ENCODE peak calls at places on chromosomes 6 and 20, in nine cellular contexts. M is omental fat pad, F is BJ, L is Peyer's patch, C is foreskin fibroblast, A is cardiac muscle cell, I is fibroblast of pulmonary artery, U is type B pancreatic cell, X is H9. D is an unnamed sample.

GRCh38 chr6:111586554-111586953 is 19.1 kb downstream of the TRAF3IP2 start:
- DNase-seq in L (no peak), I (no peak), A (no peak), C (no peak), M (no peak), X (no peak), F (no peak), U (no peak), D (no peak)

GRCh38 chr6:30886897-30887255 is 2.6 kb downstream of the DDR1 start:
- DNase-seq in C (no peak), F (no peak), X (no peak), I (no peak), M (no peak), A (no peak), U (no peak), L (peak), D (no peak)

GRCh38 chr6:122426597-122426996 is 27.1 kb downstream of the HSF2 start:
- DNase-seq in L (no peak), M (no peak), A (no peak), X (no peak), I (no peak), U (no peak), F (no peak), C (no peak), D (no peak)

GRCh38 chr6:152272486-152272885 is 364.7 kb downstream of the SYNE1 start:
- DNase-seq in I (no peak), F (no peak), X (no peak), L (no peak), A (no peak), C (no peak), U (no peak), M (no peak), D (no peak)

GRCh38 chr6:126228001-126228791 is 111.7 kb upstream of the CENPW start:
- DNase-seq in M (no peak), U (no peak), A (peak), X (no peak), C (peak), F (no peak), L (no peak), I (no peak), D (no peak)

GRCh38 chr6:87907521-87907920 is 140.1 kb upstream of the SPACA1 start:
- DNase-seq in I (peak), M (no peak), U (no peak), C (no peak), A (no peak), L (no peak), X (no peak), F (peak), D (no peak)

GRCh38 chr6:42831237-42831636 is 48.2 kb upstream of the RPL7L1 start:
- DNase-seq in I (no peak), L (no peak), F (no peak), X (no peak), U (no peak), C (no peak), M (no peak), A (no peak), D (no peak)

GRCh38 chr20:60256811-60257210 is 298.6 kb downstream of the CDH26 start:
- DNase-seq in C (no peak), X (no peak), A (no peak), U (no peak), I (no peak), F (no peak), L (no peak), M (no peak), D (no peak)

GRCh38 chr20:31870703-31871601 is 518 bp downstream of the TTLL9 start:
- DNase-seq in X (no peak), C (no peak), I (no peak), F (no peak), L (peak), U (no peak), A (no peak), M (no peak), D (no peak)

GRCh38 chr6:152503541-152503940 is 133.6 kb downstream of the SYNE1 start:
- DNase-seq in U (no peak), C (no peak), I (no peak), X (no peak), M (no peak), L (no peak), F (no peak), A (no peak), D (no peak)

GRCh38 chr6:152669894-152670293 is 27.8 kb upstream of the MYCT1 start:
- DNase-seq in A (peak), U (no peak), X (no peak), M (no peak), F (no peak), I (peak), C (peak), L (no peak), D (peak)

GRCh38 chr6:13044390-13044789 is 283.9 kb downstream of the TBC1D7 start:
- DNase-seq in I (peak), X (peak), A (no peak), M (no peak), C (no peak), U (no peak), L (no peak), F (no peak), D (no peak)

GRCh38 chr6:138691595-138692057 is 81.9 kb upstream of the CCDC28A start:
- DNase-seq in C (peak), A (peak), M (no peak), U (no peak), I (peak), L (no peak), F (no peak), X (peak), D (peak)

GRCh38 chr6:7640607-7641577 is 50.9 kb downstream of the SNRNP48 start:
- DNase-seq in A (no peak), X (no peak), C (no peak), I (peak), U (no peak), M (no peak), L (no peak), F (peak), D (no peak)

GRCh38 chr6:97186416-97186999 is 96.5 kb downstream of the MMS22L start:
- DNase-seq in M (peak), F (no peak), I (peak), U (no peak), X (peak), A (peak), C (peak), L (peak), D (peak)
- TF ChIP-seq CTCF in M (no peak), F (peak), I (peak), U (peak), X (peak), A (peak), C (peak), L (peak), D (peak)

DNA sequence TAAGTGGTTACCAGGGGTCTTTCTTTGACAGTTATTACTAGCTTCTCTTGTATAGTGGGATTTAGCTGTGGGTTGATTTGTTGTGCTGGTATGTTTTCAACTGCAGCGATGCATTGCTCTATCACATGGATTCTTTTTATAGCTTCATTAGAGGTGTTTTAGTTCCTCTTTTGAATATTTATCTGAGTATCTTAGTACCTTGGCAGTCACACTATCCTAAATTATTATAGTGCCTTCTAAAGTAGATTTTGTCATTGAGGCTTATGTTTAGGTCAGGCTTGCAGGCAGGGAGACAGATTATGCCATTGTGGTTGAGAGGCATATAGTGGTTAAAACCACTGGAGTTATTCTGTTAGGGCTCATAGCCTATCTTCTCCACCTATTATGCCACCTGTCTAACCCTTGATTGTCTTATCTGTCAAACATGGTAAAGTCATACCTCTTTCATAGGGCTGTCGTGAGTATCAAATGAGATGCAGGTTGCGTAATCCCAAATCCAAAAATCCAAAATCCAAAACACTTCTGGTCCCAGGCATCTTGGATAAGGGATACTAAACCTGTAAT is 49.3 kb downstream of the KCNS1 start:
- DNase-seq in A (no peak), M (no peak), X (no peak), C (no peak), L (no peak), U (no peak), F (no peak), I (no peak), D (no peak)
- TF ChIP-seq CTCF in A (no peak), M (no peak), X (no peak), C (no peak), L (no peak), U (no peak), F (no peak), I (no peak), D (no peak)

DNA sequence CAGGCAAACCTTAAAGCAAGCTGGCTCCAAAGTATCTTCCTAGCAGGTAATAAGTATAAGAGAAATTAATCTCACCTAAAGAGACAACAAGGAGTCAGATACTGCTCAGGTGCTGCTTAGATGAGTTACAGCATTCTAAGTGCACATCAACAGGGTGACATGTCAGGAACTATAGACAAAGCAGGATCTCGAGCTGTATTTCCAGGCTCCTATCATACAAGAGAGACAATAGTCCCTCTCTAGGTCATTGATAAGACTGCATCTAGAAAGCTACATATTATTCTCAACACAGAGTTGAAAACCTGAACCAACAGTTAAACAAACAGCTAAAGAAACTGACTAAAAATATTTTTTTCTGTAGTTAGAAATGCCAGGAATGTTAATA is 3.9 kb downstream of the PTPRK start:
- DNase-seq in C (no peak), I (peak), F (no peak), X (no peak), L (no peak), M (no peak), A (no peak), U (no peak), D (no peak)
- TF ChIP-seq CTCF in C (peak), I (peak), F (peak), X (peak), L (peak), M (no peak), A (peak), U (peak), D (peak)

GRCh38 chr20:47676219-47676721 is 109.0 kb downstream of the SULF2 start:
- DNase-seq in M (no peak), L (peak), A (peak), C (no peak), I (no peak), X (peak), F (no peak), U (no peak), D (no peak)
- TF ChIP-seq CTCF in M (no peak), L (no peak), A (no peak), C (no peak), I (no peak), X (peak), F (no peak), U (peak), D (no peak)